ENCODE peak calls at places on chromosomes 11 and 22, in five cellular contexts. Q is ELR; I is activated T-cell treated with anti-CD3 and anti-CD28 coated beads, Interleukin-2, amount 50 U/mL, for 1 hour; B is MCF 10A; G is thyroid gland. D is an unnamed sample.

GRCh38 chr11:132300283-132300682 is 929.9 kb downstream of the NTM start:
- DNase-seq in G (no peak), B (no peak), Q (peak; percentile 24), I (no peak), D (no peak)

GRCh38 chr11:64743591-64744543 is at the start of gene RASGRP2:
- DNase-seq in I (peak; percentile 92), G (peak; percentile 38), B (no peak), Q (peak; percentile 36), D (peak; percentile 26)

GRCh38 chr11:58626915-58627483 is 4.5 kb downstream of the CNTF start:
- DNase-seq in I (no peak), B (no peak), G (no peak), Q (peak; percentile 10), D (no peak)

GRCh38 chr11:6357222-6357621 is 33.1 kb upstream of the SMPD1 start:
- DNase-seq in I (no peak), Q (peak; percentile 96), B (peak; percentile 83), G (peak; percentile 18), D (peak; percentile 79)

GRCh38 chr11:111730871-111731591 is 35.2 kb downstream of the PPP2R1B start:
- DNase-seq in B (peak; percentile 30), I (no peak), G (peak; percentile 57), Q (no peak), D (no peak)

GRCh38 chr11:353315-353857 is 15.9 kb upstream of the B4GALNT4 start:
- DNase-seq in G (peak; percentile 82), I (no peak), Q (peak; percentile 38), B (peak; percentile 57), D (no peak)

GRCh38 chr11:64753380-64754123 is 6.2 kb downstream of the PYGM start:
- DNase-seq in I (no peak), G (no peak), Q (no peak), B (no peak), D (no peak)

GRCh38 chr11:115201121-115201792 is 303.0 kb downstream of the CADM1 start:
- DNase-seq in B (no peak), Q (peak; percentile 7), G (no peak), I (no peak), D (no peak)

GRCh38 chr22:20751185-20751851 is 22.6 kb upstream of the SERPIND1 start:
- DNase-seq in I (no peak), Q (no peak), G (peak; percentile 6), B (no peak), D (no peak)

GRCh38 chr11:31779268-31779879 is 31.7 kb downstream of the PAX6 start:
- DNase-seq in B (peak; percentile 0), Q (peak; percentile 80), G (no peak), I (no peak), D (no peak)

GRCh38 chr11:118497831-118498230 is 29.4 kb upstream of the TTC36 start:
- DNase-seq in I (no peak), G (no peak), Q (peak; percentile 92), B (no peak), D (peak; percentile 58)

GRCh38 chr22:38921126-38921525 is 36.3 kb upstream of the APOBEC3A start:
- DNase-seq in I (no peak), G (peak; percentile 85), B (peak; percentile 93), Q (no peak), D (no peak)

GRCh38 chr22:31122196-31122531 is 602 bp upstream of the INPP5J start:
- DNase-seq in G (no peak), B (no peak), Q (no peak), I (no peak), D (no peak)

GRCh38 chr11:86035164-86035563 is 33.7 kb downstream of the PICALM start:
- DNase-seq in I (no peak), Q (no peak), G (no peak), B (no peak), D (no peak)

GRCh38 chr11:11975201-11976092 is 33.0 kb downstream of the DKK3 start:
- DNase-seq in Q (no peak), I (no peak), B (peak; percentile 32), G (no peak), D (no peak)

GRCh38 chr11:73652046-73652730 is 5.8 kb downstream of the PLEKHB1 start:
- DNase-seq in I (no peak), G (no peak), B (no peak), Q (no peak), D (no peak)

GRCh38 chr11:33920838-33921613 is 29.1 kb upstream of the LMO2 start:
- DNase-seq in Q (peak; percentile 62), I (no peak), G (no peak), B (no peak), D (no peak)

GRCh38 chr11:130457909-130458729 is 9.7 kb downstream of the ADAMTS15 start:
- DNase-seq in B (no peak), I (no peak), G (no peak), Q (no peak), D (no peak)

GRCh38 chr11:48683226-48683720 is 194.7 kb downstream of the OR4A47 start:
- DNase-seq in B (no peak), I (no peak), G (no peak), Q (no peak), D (no peak)

GRCh38 chr11:30478923-30479322 is 107.2 kb downstream of the MPPED2 start:
- DNase-seq in G (no peak), I (no peak), B (no peak), Q (no peak), D (no peak)

GRCh38 chr22:50530857-50531545 is 1.2 kb upstream of the TYMP start:
- DNase-seq in Q (peak; percentile 73), G (peak; percentile 80), I (peak; percentile 79), B (peak; percentile 94), D (no peak)

GRCh38 chr11:117546431-117547160 is 218.9 kb downstream of the CEP164 start:
- DNase-seq in Q (no peak), G (no peak), I (no peak), B (no peak), D (no peak)

GRCh38 chr11:20056109-20057054 is 103.9 kb downstream of the DBX1 start:
- DNase-seq in I (no peak), B (peak; percentile 92), G (peak; percentile 91), Q (no peak), D (no peak)

GRCh38 chr22:29626497-29627195 is 23.2 kb downstream of the NF2 start:
- DNase-seq in B (peak; percentile 67), I (no peak), Q (peak; percentile 92), G (no peak), D (peak; percentile 10)

GRCh38 chr11:95577716-95578460 is 211.7 kb downstream of the FAM76B start:
- DNase-seq in I (no peak), Q (peak; percentile 78), B (peak; percentile 34), G (no peak), D (no peak)

GRCh38 chr11:12048936-12049790 is 40.7 kb upstream of the DKK3 start:
- DNase-seq in Q (peak; percentile 30), G (no peak), B (no peak), I (no peak), D (no peak)

GRCh38 chr11:107624983-107625779 is 34.2 kb downstream of the ELMOD1 start:
- DNase-seq in I (no peak), Q (no peak), G (no peak), B (no peak), D (no peak)

GRCh38 chr11:71397961-71398360 is 50.2 kb downstream of the DHCR7 start:
- DNase-seq in Q (no peak), G (no peak), B (no peak), I (no peak), D (no peak)

GRCh38 chr11:70079691-70080090 is 1.6 kb downstream of the ANO1 start:
- DNase-seq in G (no peak), B (peak; percentile 7), Q (no peak), I (no peak), D (no peak)

GRCh38 chr11:128207861-128208321 is 379.5 kb downstream of the ETS1 start:
- DNase-seq in I (no peak), Q (peak; percentile 96), B (peak; percentile 95), G (no peak), D (peak; percentile 30)

GRCh38 chr11:32100495-32100894 is 9.6 kb downstream of the RCN1 start:
- DNase-seq in B (no peak), Q (no peak), I (no peak), G (no peak), D (no peak)